ENCODE peak calls at places on chromosomes 6 and 20, in eight cellular contexts. P, T, G, S, I, U, O and Y are unnamed samples.

GRCh38 chr6:39593644-39594043 is 131.6 kb downstream of the KIF6 start:
- DNase-seq in P (no peak), T (no peak), G (no peak), S (no peak), I (peak; percentile 9), U (no peak), O (no peak), Y (no peak)

GRCh38 chr6:27267865-27268444 is 20.5 kb downstream of the PRSS16 start:
- DNase-seq in P (no peak), T (no peak), G (no peak), S (no peak), I (no peak), U (peak; percentile 63), O (no peak), Y (no peak)

GRCh38 chr6:43669050-43669921 is 18.3 kb downstream of the MRPS18A start:
- DNase-seq in P (peak; percentile 76), T (peak; percentile 89), G (no peak), S (peak; percentile 70), I (no peak), U (peak; percentile 64), O (no peak), Y (no peak)

GRCh38 chr6:121897337-121897760 is 461.9 kb downstream of the GJA1 start:
- DNase-seq in P (peak; percentile 54), T (no peak), G (no peak), S (peak; percentile 5), I (no peak), U (peak; percentile 78), O (no peak), Y (no peak)

GRCh38 chr6:105886812-105887513 is 199.2 kb upstream of the PRDM1 start:
- DNase-seq in P (no peak), T (no peak), G (no peak), S (no peak), I (no peak), U (no peak), O (no peak), Y (no peak)

GRCh38 chr6:40788661-40789111 is 201.5 kb upstream of the LRFN2 start:
- DNase-seq in P (peak; percentile 23), T (no peak), G (no peak), S (peak; percentile 5), I (no peak), U (no peak), O (no peak), Y (no peak)

GRCh38 chr6:170085475-170086401 is 205.1 kb downstream of the DLL1 start:
- DNase-seq in P (no peak), T (peak; percentile 78), G (no peak), S (no peak), I (no peak), U (no peak), O (no peak), Y (no peak)

GRCh38 chr6:45786243-45786795 is 229.3 kb downstream of the CLIC5 start:
- DNase-seq in P (no peak), T (no peak), G (no peak), S (no peak), I (no peak), U (peak; percentile 91), O (no peak), Y (no peak)

GRCh38 chr6:47207261-47207660 is 102.4 kb downstream of the TNFRSF21 start:
- DNase-seq in P (no peak), T (no peak), G (no peak), S (no peak), I (no peak), U (no peak), O (no peak), Y (no peak)

GRCh38 chr6:150492941-150493340 is 106.7 kb upstream of the PLEKHG1 start:
- DNase-seq in P (peak; percentile 56), T (no peak), G (no peak), S (no peak), I (no peak), U (no peak), O (peak; percentile 18), Y (no peak)

GRCh38 chr6:3960754-3961361 is 111.7 kb downstream of the FAM50B start:
- DNase-seq in P (no peak), T (no peak), G (no peak), S (no peak), I (no peak), U (no peak), O (no peak), Y (no peak)

GRCh38 chr20:46770330-46771194 is 61.1 kb downstream of the SLC2A10 start:
- DNase-seq in P (no peak), T (no peak), G (no peak), S (no peak), I (no peak), U (no peak), O (no peak), Y (no peak)

GRCh38 chr6:152661776-152662175 is 24.6 kb upstream of the SYNE1 start:
- DNase-seq in P (no peak), T (no peak), G (no peak), S (no peak), I (no peak), U (no peak), O (no peak), Y (no peak)

GRCh38 chr6:100202417-100203194 is 208.6 kb upstream of the MCHR2 start:
- DNase-seq in P (peak; percentile 95), T (no peak), G (no peak), S (no peak), I (no peak), U (no peak), O (peak; percentile 83), Y (no peak)

GRCh38 chr6:131443514-131443913 is 129.5 kb upstream of the ARG1 start:
- DNase-seq in P (no peak), T (no peak), G (peak; percentile 21), S (no peak), I (no peak), U (no peak), O (no peak), Y (no peak)

DNA sequence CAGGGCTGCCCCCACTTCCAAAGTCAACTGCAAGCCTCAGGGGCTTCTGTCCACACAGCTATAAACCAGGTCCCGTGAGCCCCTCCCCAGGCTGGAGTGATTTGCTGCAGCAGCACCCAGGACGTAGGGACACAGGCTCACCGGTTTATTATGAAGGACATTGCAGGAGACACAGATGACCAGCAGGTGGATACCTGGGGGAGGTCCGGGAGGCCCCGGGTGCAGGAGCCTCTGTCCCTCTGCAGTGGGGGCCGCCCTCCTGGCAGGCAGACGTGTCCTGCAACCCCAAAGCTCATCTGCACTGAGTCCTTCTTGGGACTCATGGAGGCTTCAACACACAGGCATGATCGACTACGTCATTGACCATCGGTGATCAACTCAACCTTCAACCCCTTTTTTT is 14.5 kb upstream of the NTSR1 start:
- DNase-seq in P (no peak), T (no peak), G (no peak), S (no peak), I (no peak), U (no peak), O (no peak), Y (no peak)
- TF ChIP-seq CTCF in P (no peak), T (no peak), G (no peak), S (no peak), I (no peak), U (no peak), O (no peak), Y (no peak)

GRCh38 chr6:88165087-88165876 is 865 bp downstream of the CNR1 start:
- DNase-seq in P (no peak), T (no peak), G (no peak), S (no peak), I (peak; percentile 26), U (no peak), O (no peak), Y (no peak)

GRCh38 chr6:88166901-88167624 is 916 bp upstream of the CNR1 start:
- DNase-seq in P (no peak), T (no peak), G (no peak), S (no peak), I (peak; percentile 37), U (peak; percentile 62), O (no peak), Y (peak; percentile 63)

GRCh38 chr6:88166493-88166900 is 350 bp upstream of the CNR1 start:
- DNase-seq in P (no peak), T (no peak), G (no peak), S (no peak), I (peak; percentile 68), U (no peak), O (no peak), Y (no peak)

GRCh38 chr6:88167625-88167937 is 1.4 kb upstream of the CNR1 start:
- DNase-seq in P (no peak), T (no peak), G (no peak), S (no peak), I (no peak), U (peak; percentile 18), O (no peak), Y (no peak)

GRCh38 chr6:88165877-88166492 is at the start of gene CNR1:
- DNase-seq in P (peak; percentile 52), T (peak; percentile 87), G (no peak), S (peak; percentile 45), I (no peak), U (peak; percentile 82), O (peak; percentile 15), Y (peak; percentile 74)
- TF ChIP-seq CTCF in P (no peak), T (no peak), G (no peak), S (no peak), I (peak; percentile 39), U (peak; percentile 8), O (no peak), Y (peak; percentile 60)

DNA sequence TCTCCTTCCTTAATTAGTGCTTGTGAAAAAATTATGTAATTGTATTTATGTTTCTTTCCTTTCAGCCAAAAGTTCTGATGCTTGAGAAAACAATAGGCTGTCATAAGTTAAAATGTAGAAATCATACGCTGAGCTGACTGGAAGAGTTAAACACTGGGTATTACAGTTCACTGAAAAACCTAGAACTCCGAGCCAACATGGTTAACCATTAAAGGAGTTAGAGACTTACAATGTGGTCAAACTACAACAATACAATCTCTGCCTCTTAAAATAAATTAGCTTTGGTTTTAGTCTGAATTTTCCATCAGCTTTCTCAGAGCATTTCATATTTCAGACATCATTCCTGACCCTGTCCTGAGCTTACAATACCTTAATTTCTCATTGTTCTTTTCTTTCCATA is 91.1 kb downstream of the COL12A1 start:
- DNase-seq in P (no peak), T (no peak), G (no peak), S (no peak), I (no peak), U (no peak), O (no peak), Y (no peak)
- TF ChIP-seq CTCF in P (no peak), T (no peak), G (no peak), S (no peak), I (no peak), U (no peak), O (no peak), Y (no peak)

GRCh38 chr20:61274326-61274725 is 22.3 kb downstream of the CDH4 start:
- DNase-seq in P (no peak), T (no peak), G (no peak), S (no peak), I (no peak), U (no peak), O (no peak), Y (no peak)
- TF ChIP-seq CTCF in P (no peak), T (no peak), G (no peak), S (no peak), I (no peak), U (no peak), O (no peak), Y (no peak)